ENCODE peak calls at places on chromosomes 7 and 10, in ten cellular contexts. B is sigmoid colon, K is transverse colon, I is BE2C, H is RWPE2, R is uterus, L is lower lobe of right lung, J is heart left ventricle, V is mucosa of descending colon, D is spleen. Q is an unnamed sample.
A peak's percentile ranks its signal among the peaks of the same experiment; 100 is the strongest.

GRCh38 chr7:2754086-2754485 is 66.1 kb downstream of the AMZ1 start:
- DNase-seq in B (peak; percentile 54), K (no peak), I (no peak), H (no peak), R (no peak), L (no peak), J (no peak), V (no peak), D (no peak), Q (no peak)

GRCh38 chr10:6275022-6275997 is 72.6 kb downstream of the PFKFB3 start:
- DNase-seq in B (peak; percentile 94), K (peak; percentile 80), I (peak; percentile 74), H (peak; percentile 96), R (peak; percentile 56), L (peak; percentile 94), J (peak; percentile 87), V (peak; percentile 95), D (peak; percentile 97), Q (peak; percentile 91)

GRCh38 chr10:876442-876841 is 55.1 kb downstream of the LARP4B start:
- DNase-seq in B (no peak), K (no peak), I (no peak), H (no peak), R (no peak), L (no peak), J (no peak), V (no peak), D (no peak), Q (no peak)

GRCh38 chr10:21260060-21260792 is 265.3 kb downstream of the SKIDA1 start:
- DNase-seq in B (no peak), K (no peak), I (no peak), H (no peak), R (peak; percentile 49), L (no peak), J (peak; percentile 8), V (no peak), D (no peak), Q (no peak)

GRCh38 chr10:33617381-33617780 is 282.9 kb upstream of the NRP1 start:
- DNase-seq in B (no peak), K (no peak), I (no peak), H (no peak), R (no peak), L (no peak), J (no peak), V (no peak), D (no peak), Q (no peak)

GRCh38 chr10:114990991-114991390 is 53.0 kb downstream of the TRUB1 start:
- DNase-seq in B (no peak), K (no peak), I (no peak), H (no peak), R (no peak), L (no peak), J (no peak), V (no peak), D (no peak), Q (no peak)

GRCh38 chr10:90635111-90635798 is 222.6 kb downstream of the HTR7 start:
- DNase-seq in B (no peak), K (no peak), I (no peak), H (no peak), R (no peak), L (no peak), J (peak; percentile 10), V (no peak), D (no peak), Q (no peak)

GRCh38 chr10:29268011-29268410 is 20.9 kb upstream of the LYZL1 start:
- DNase-seq in B (no peak), K (no peak), I (no peak), H (no peak), R (no peak), L (no peak), J (no peak), V (no peak), D (no peak), Q (no peak)

GRCh38 chr10:112624546-112625048 is 177.6 kb downstream of the VTI1A start:
- DNase-seq in B (no peak), K (no peak), I (no peak), H (no peak), R (no peak), L (no peak), J (no peak), V (no peak), D (no peak), Q (no peak)

GRCh38 chr10:28761084-28761875 is 84.0 kb downstream of the BAMBI start:
- DNase-seq in B (no peak), K (no peak), I (no peak), H (no peak), R (no peak), L (no peak), J (no peak), V (no peak), D (no peak), Q (no peak)

GRCh38 chr7:25954395-25954794 is 197.6 kb upstream of the NFE2L3 start:
- DNase-seq in B (no peak), K (no peak), I (no peak), H (no peak), R (no peak), L (no peak), J (no peak), V (no peak), D (no peak), Q (no peak)

GRCh38 chr7:24668922-24669635 is 88.2 kb downstream of the GSDME start:
- DNase-seq in B (no peak), K (peak; percentile 25), I (no peak), H (no peak), R (no peak), L (no peak), J (no peak), V (no peak), D (no peak), Q (no peak)

DNA sequence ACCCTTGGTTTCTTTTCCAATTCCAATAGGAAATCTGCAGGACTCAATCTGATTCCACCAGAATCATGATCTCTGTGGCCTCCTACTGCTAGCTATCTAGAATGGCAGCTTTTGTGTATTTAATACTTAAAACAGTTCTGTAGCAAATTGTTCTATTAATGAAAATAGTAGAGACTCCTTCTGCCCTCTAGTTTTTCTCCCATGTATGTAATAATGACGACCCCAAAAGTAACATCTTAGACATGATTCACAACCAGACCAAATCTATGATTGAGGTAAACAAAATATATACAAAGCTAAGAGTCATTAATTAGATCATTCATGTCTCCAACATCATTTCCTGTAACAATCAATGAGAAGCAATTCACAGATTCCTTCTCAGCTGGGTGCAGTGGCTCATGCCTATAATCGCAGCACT is 259.1 kb upstream of the MKLN1 start:
- DNase-seq in B (no peak), K (no peak), I (no peak), H (no peak), R (no peak), L (no peak), J (no peak), V (no peak), D (no peak), Q (peak; percentile 83)
- TF ChIP-seq CTCF in B (peak; percentile 34), K (peak; percentile 21), I (peak; percentile 44), H (no peak), R (peak; percentile 14), L (peak; percentile 14), J (no peak), V (no peak), D (no peak), Q (peak; percentile 65)

DNA sequence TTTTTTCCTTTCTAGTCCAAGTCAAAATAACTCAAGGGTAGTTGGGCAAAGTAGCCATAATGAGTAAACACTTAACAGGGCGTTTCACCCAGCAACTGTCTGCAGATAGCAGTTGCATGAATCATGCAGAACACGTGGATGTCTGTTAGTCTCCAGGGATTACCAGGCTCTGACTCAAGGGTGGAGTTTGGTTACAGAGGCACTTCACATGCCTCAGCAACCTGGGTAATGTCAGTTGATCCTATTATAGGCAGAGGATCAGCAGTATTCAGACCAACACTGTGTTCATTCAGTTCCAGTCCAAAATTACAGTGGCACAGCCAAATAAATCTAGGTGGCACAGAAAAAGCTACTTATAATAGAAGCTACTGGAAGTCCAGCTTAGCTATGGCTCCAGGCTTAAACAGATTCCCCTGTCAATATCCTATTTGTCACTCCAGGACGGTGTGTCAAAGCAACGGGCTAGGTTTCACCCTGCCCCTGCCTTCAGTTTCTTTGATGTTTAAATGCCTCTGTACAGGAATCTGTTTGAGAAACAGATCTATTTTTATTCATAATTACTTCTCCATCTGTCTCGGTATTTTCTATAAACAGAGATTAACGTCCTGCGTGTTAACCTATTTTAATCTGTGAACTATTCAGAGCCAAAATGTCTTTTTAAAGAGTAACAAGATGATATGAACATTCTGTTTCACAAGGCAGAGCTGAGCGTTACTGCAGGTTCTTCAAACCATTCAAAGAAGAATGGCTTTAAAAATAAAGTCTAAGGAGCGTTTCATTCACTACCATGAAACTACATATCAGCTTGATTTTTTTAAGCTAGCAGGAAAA is 162.6 kb upstream of the AKR1E2 start:
- DNase-seq in B (peak; percentile 92), K (peak; percentile 77), I (peak; percentile 50), H (peak; percentile 83), R (peak; percentile 71), L (no peak), J (peak; percentile 85), V (no peak), D (no peak), Q (peak; percentile 95)
- H3K4me1 ChIP-seq in B (peaks cover 26% of the 10 kb centered on the region), K (peaks cover 46% of the 10 kb centered on the region), I (no peaks in the 10 kb centered on the region), H (peaks cover 26% of the 10 kb centered on the region), R (no peaks in the 10 kb centered on the region), L (peaks cover 30% of the 10 kb centered on the region), J (peaks cover 43% of the 10 kb centered on the region), V (peaks cover 34% of the 10 kb centered on the region), D (no peaks in the 10 kb centered on the region), Q (peaks cover 16% of the 10 kb centered on the region)

DNA sequence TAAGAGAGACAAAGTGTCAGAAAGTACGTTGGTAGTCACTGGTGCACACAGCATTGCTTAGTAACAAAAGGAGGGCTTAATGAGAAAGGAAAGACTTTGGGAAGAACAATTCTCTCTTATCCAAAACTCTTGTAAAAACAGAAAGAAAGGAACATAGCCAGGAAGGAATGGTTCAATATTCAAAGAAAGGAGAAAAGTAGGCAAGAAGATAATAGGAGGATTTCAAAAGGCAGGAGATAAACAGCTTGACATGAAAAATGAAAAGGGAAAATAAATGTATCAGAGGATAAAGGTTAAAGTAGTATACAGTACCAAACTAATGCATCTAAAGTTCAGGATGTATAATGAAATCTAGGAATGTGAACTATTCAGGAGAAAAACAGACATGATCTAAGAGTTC is 20.1 kb downstream of the ZFAND4 start:
- DNase-seq in B (no peak), K (no peak), I (no peak), H (no peak), R (no peak), L (no peak), J (no peak), V (no peak), D (no peak), Q (no peak)
- TF ChIP-seq CTCF in B (no peak), K (no peak), I (no peak), H (no peak), R (no peak), L (no peak), J (no peak), V (no peak), D (no peak), Q (no peak)

DNA sequence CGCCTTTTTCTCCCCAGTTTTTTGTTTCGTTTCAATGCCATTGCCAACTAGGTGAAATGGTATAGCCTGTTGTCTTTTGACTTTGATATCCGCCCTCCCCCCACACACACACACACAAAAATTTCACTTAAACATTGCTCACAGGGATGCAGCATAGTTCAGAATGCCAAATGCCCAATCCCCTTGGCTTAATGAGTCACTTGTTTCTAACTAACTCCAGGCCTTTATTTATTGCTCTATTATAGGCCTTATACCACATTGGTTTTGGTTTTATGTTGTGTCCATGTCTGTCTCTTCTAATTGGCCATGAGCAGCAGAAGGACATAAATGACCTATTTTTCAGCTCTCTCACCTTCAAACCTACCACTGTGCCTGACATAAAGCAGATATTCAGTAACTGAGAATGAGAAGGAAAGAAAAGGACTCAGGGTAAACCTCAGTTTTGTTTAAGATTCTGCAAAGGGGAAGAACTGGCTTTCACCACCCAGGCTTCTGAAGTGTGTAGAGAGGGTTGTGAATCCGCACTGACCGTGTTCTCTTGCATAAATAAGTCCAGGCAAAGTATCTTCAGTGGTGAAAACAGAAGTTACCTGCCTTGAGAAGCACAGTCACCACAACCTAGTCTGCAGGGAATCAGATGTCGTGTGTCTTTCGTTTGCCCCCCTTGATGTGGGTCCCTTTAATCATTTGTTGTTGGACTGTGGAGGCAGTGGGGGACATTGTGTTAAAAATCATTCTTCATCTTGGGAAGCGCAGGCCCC is 139.8 kb downstream of the CELF2 start:
- DNase-seq in B (no peak), K (no peak), I (no peak), H (no peak), R (no peak), L (no peak), J (no peak), V (no peak), D (no peak), Q (no peak)
- H3K4me1 ChIP-seq in B (peaks cover 19% of the 10 kb centered on the region), K (peaks cover 21% of the 10 kb centered on the region), I (no peaks in the 10 kb centered on the region), H (no peaks in the 10 kb centered on the region), R (no peaks in the 10 kb centered on the region), L (peaks cover 28% of the 10 kb centered on the region), J (peaks cover 51% of the 10 kb centered on the region), V (no peaks in the 10 kb centered on the region), D (peaks cover 25% of the 10 kb centered on the region), Q (no peaks in the 10 kb centered on the region)

Q was measured in A673.